ENCODE peak calls at places on chromosomes 7 and 10, in ten cellular contexts. V is CD4-positive, alpha-beta T cell; J is stimulated activated CD4-positive, alpha-beta T cell treated with anti-CD3 and anti-CD28 coated beads, Interleukin-15, amount 100 ng/mL, for 24 hours; N is fibroblast of the conjunctiva; P is NCI-H460; D is foreskin keratinocyte; U is HCT116; X is activated CD4-positive, alpha-beta T cell treated with anti-CD3 and anti-CD28 coated beads, Interleukin-2, amount 50 U/mL, for 24 hours; O is hippocampal formation; Y is amniotic stem cell. Z is an unnamed sample.

GRCh38 chr10:98331888-98332287 is 63.9 kb upstream of the LOXL4 start:
- DNase-seq in V (no peak), J (peak; percentile 26), N (no peak), P (peak; percentile 7), D (no peak), U (peak; percentile 68), X (no peak), O (no peak), Y (no peak), Z (no peak)

GRCh38 chr7:20777377-20778062 is 9.2 kb downstream of the SP8 start:
- DNase-seq in V (no peak), J (no peak), N (no peak), P (no peak), D (peak; percentile 23), U (no peak), X (no peak), O (no peak), Y (no peak), Z (no peak)

GRCh38 chr10:103663802-103664201 is 170.3 kb downstream of the NEURL1 start:
- DNase-seq in V (no peak), J (no peak), N (no peak), P (no peak), D (no peak), U (no peak), X (no peak), O (peak; percentile 84), Y (no peak), Z (peak; percentile 64)

GRCh38 chr7:2185715-2186114 is 47.0 kb downstream of the MAD1L1 start:
- DNase-seq in V (no peak), J (no peak), N (no peak), P (no peak), D (no peak), U (no peak), X (no peak), O (no peak), Y (no peak), Z (no peak)

GRCh38 chr10:114345701-114346100 is 58.6 kb downstream of the AFAP1L2 start:
- DNase-seq in V (no peak), J (no peak), N (no peak), P (no peak), D (no peak), U (no peak), X (no peak), O (no peak), Y (no peak), Z (no peak)

GRCh38 chr7:36080843-36081242 is 72.2 kb upstream of the EEPD1 start:
- DNase-seq in V (no peak), J (no peak), N (no peak), P (no peak), D (no peak), U (no peak), X (no peak), O (no peak), Y (no peak), Z (no peak)

GRCh38 chr10:71426058-71426605 is 29.4 kb downstream of the CDH23 start:
- DNase-seq in V (no peak), J (no peak), N (no peak), P (no peak), D (no peak), U (no peak), X (no peak), O (no peak), Y (no peak), Z (no peak)

GRCh38 chr10:44244745-44245600 is 139.9 kb downstream of the CXCL12 start:
- DNase-seq in V (no peak), J (no peak), N (no peak), P (no peak), D (no peak), U (no peak), X (no peak), O (no peak), Y (no peak), Z (no peak)

GRCh38 chr7:129282865-129283264 is 58.0 kb downstream of the AHCYL2 start:
- DNase-seq in V (no peak), J (no peak), N (no peak), P (no peak), D (no peak), U (no peak), X (no peak), O (no peak), Y (no peak), Z (no peak)

GRCh38 chr7:148944935-148945934 is 61.1 kb upstream of the EZH2 start:
- DNase-seq in V (no peak), J (no peak), N (no peak), P (no peak), D (no peak), U (no peak), X (no peak), O (no peak), Y (peak; percentile 47), Z (no peak)